ENCODE peak calls at places on chromosomes 13 and 19, in ten cellular contexts. D is tibial artery, E is A549, Y is psoas muscle, B is stomach, S is suprapubic skin, Z is esophagus squamous epithelium, T is heart right ventricle, J is lower lobe of right lung, I is lung. H is an unnamed sample. For H3K9me3 and H3K4me1, the result is how much of the 10 kb centered on the place peaks cover.

GRCh38 chr13:86591862-86592261 is 792.6 kb upstream of the SLITRK6 start:
- DNase-seq in B (no peak), J (no peak), Z (no peak), I (no peak), E (no peak), Y (no peak), S (no peak), T (no peak), D (no peak), H (peak)

GRCh38 chr19:2332341-2333026 is 4.0 kb downstream of the SPPL2B start:
- DNase-seq in Y (peak), B (no peak), I (no peak), T (peak), S (no peak), Z (no peak), D (no peak), E (no peak), J (no peak), H (no peak)

GRCh38 chr13:26601669-26602068 is 44.2 kb downstream of the WASF3 start:
- DNase-seq in B (no peak), E (no peak), T (no peak), J (no peak), I (no peak), D (no peak), Y (no peak), Z (no peak), S (no peak), H (peak)

GRCh38 chr19:2199215-2199614 is 35.5 kb downstream of the DOT1L start:
- DNase-seq in I (no peak), Z (no peak), D (no peak), S (no peak), Y (no peak), T (no peak), B (no peak), E (peak), J (no peak), H (no peak)

GRCh38 chr13:30647420-30647819 is 29.7 kb downstream of the USPL1 start:
- DNase-seq in S (no peak), I (no peak), D (no peak), T (no peak), B (no peak), Z (no peak), Y (no peak), J (no peak), E (no peak), H (no peak)

GRCh38 chr13:66159526-66159925 is 1070.6 kb downstream of the PCDH9 start:
- DNase-seq in I (no peak), E (no peak), B (no peak), D (no peak), S (no peak), T (no peak), Z (no peak), J (no peak), Y (no peak), H (no peak)

GRCh38 chr13:26128676-26129075 is 76.9 kb upstream of the SHISA2 start:
- DNase-seq in T (no peak), I (no peak), S (no peak), E (no peak), D (no peak), Z (no peak), J (no peak), B (no peak), Y (no peak), H (no peak)

GRCh38 chr13:44092053-44092452 is 212.3 kb downstream of the LACC1 start:
- DNase-seq in S (no peak), I (no peak), B (no peak), T (no peak), E (no peak), Y (no peak), D (no peak), J (no peak), Z (no peak), H (no peak)

GRCh38 chr19:40689339-40690049 is 957 bp downstream of the NUMBL start:
- DNase-seq in E (no peak), B (no peak), D (peak), S (peak), Y (peak), T (peak), J (no peak), Z (no peak), I (no peak), H (no peak)

GRCh38 chr13:49220035-49220855 is at the start of gene MLNR:
- DNase-seq in J (peak), I (no peak), T (peak), S (no peak), E (peak), B (no peak), Z (no peak), Y (peak), D (no peak), H (peak)

GRCh38 chr19:57559008-57559403 is 657 bp downstream of the ZNF550 start:
- DNase-seq in I (no peak), J (peak), S (no peak), B (no peak), Y (no peak), T (peak), Z (no peak), E (peak), D (no peak), H (peak)

GRCh38 chr19:4130635-4131438 is 6.9 kb upstream of the MAP2K2 start:
- DNase-seq in T (no peak), J (no peak), Z (no peak), S (no peak), I (no peak), B (no peak), Y (no peak), E (peak), D (no peak), H (peak)

GRCh38 chr19:4988770-4989251 is 19.9 kb downstream of the KDM4B start:
- DNase-seq in J (no peak), T (no peak), Y (peak), B (no peak), Z (no peak), E (no peak), D (no peak), S (peak), I (peak), H (no peak)

GRCh38 chr13:91785435-91786137 is 387.2 kb downstream of the GPC5 start:
- DNase-seq in I (no peak), Y (no peak), S (no peak), J (no peak), E (no peak), T (no peak), B (no peak), Z (no peak), D (no peak), H (no peak)

GRCh38 chr19:52590728-52591127 is 20.6 kb downstream of the ZNF701 start:
- DNase-seq in B (no peak), T (no peak), Z (no peak), E (no peak), S (no peak), D (no peak), Y (no peak), I (no peak), J (no peak), H (no peak)
- TF ChIP-seq CTCF in B (no peak), T (peak), Z (no peak), E (no peak), S (no peak), D (no peak), Y (no peak), I (no peak), J (no peak), H (no peak)

GRCh38 chr13:111914241-111915103 is 152.5 kb upstream of the SOX1 start:
- DNase-seq in Z (no peak), D (no peak), B (no peak), S (peak), Y (no peak), J (no peak), E (no peak), T (no peak), I (no peak), H (no peak)
- H3K9me3 ChIP-seq in Z (under half), D (under half), B (under half), S (under half), Y (under half), J (under half), E (under half), T (under half), I (under half), H (under half)

GRCh38 chr19:10430505-10431253 is 10.3 kb downstream of the PDE4A start:
- DNase-seq in D (peak), B (peak), T (peak), Y (peak), E (no peak), Z (no peak), I (peak), S (no peak), J (peak), H (peak)
- H3K4me1 ChIP-seq in D (under half), B (under half), T (under half), Y (under half), E (under half), Z (under half), I (under half), S (under half), J (under half), H (under half)

GRCh38 chr13:106533940-106534843 is 1.3 kb downstream of the EFNB2 start:
- DNase-seq in J (peak), Y (peak), D (peak), E (no peak), B (peak), Z (no peak), I (peak), S (peak), T (peak), H (peak)
- TF ChIP-seq CTCF in J (no peak), Y (no peak), D (no peak), E (no peak), B (no peak), Z (no peak), I (no peak), S (no peak), T (no peak), H (no peak)

GRCh38 chr19:53160350-53160749 is 1.5 kb upstream of the ZNF347 start:
- DNase-seq in Y (no peak), Z (no peak), D (no peak), E (no peak), J (no peak), T (no peak), I (no peak), B (no peak), S (no peak), H (no peak)
- H3K9me3 ChIP-seq in Y (under half), Z (under half), D (under half), E (half or more), J (under half), T (half or more), I (under half), B (under half), S (under half), H (under half)

DNA sequence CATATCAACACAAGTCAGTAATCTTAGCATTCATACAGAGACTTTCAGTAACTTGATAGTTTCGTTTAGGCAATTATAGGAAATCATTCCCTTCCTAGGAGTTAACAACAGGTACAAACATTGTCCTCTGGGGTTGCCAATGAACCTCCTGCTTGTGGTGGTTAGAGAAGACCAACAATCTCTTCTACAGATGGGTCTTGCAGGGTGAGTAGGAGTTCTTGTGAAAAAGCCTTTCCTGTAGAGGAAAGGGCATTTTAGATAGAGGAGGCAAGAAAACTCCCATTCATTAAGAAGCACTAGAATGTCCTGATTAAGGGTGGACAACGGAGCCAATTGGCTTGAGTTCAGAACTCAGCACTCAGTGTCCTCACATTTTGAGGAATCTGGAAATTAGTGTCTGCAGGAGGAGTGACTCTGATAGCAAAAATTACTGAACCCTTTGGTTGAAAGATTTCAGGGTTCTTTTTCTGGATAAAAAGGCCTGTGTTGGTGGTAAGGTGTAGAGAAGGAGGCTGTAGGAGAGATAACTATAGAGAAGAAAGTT is 4.2 kb downstream of the WDFY2 start:
- DNase-seq in I (no peak), D (no peak), B (no peak), T (no peak), S (no peak), Z (no peak), Y (no peak), E (no peak), J (no peak), H (no peak)
- H3K4me1 ChIP-seq in I (under half), D (under half), B (under half), T (half or more), S (half or more), Z (under half), Y (under half), E (half or more), J (under half), H (half or more)

GRCh38 chr19:50315773-50316448 is 13.3 kb downstream of the KCNC3 start:
- DNase-seq in Y (peak), I (no peak), S (no peak), B (no peak), J (no peak), T (no peak), Z (no peak), D (no peak), E (peak), H (no peak)
- TF ChIP-seq CTCF in Y (no peak), I (no peak), S (no peak), B (no peak), J (no peak), T (no peak), Z (no peak), D (no peak), E (no peak), H (no peak)

GRCh38 chr19:36939153-36939552 is 23.0 kb downstream of the ZNF568 start:
- DNase-seq in D (no peak), T (no peak), B (no peak), S (no peak), J (no peak), Y (no peak), Z (no peak), E (no peak), I (no peak), H (peak)
- H3K9me3 ChIP-seq in D (under half), T (half or more), B (under half), S (under half), J (under half), Y (under half), Z (under half), E (half or more), I (under half), H (under half)